ENCODE peak calls at places on chromosome 14, in six cellular contexts. One of them, this sample, is unnamed.

GRCh38 chr14:49897414-49897813 is 4.5 kb downstream of the ARF6 start:
- DNase-seq in SK-N-SH: no peak
- DNase-seq in epithelial cell of esophagus: no peak
- DNase-seq in choroid plexus epithelial cell: no peak
- DNase-seq in type B pancreatic cell: no peak
- DNase-seq in neural crest cell: no peak
- DNase-seq in this sample: no peak

GRCh38 chr14:26381405-26381804 is 216.4 kb downstream of the NOVA1 start:
- DNase-seq in type B pancreatic cell: no peak
- DNase-seq in neural crest cell: no peak
- DNase-seq in choroid plexus epithelial cell: no peak
- DNase-seq in SK-N-SH: no peak
- DNase-seq in epithelial cell of esophagus: no peak
- DNase-seq in this sample: no peak

GRCh38 chr14:56759633-56760032 is 50.6 kb downstream of the OTX2 start:
- DNase-seq in epithelial cell of esophagus: no peak
- DNase-seq in SK-N-SH: no peak
- DNase-seq in choroid plexus epithelial cell: no peak
- DNase-seq in neural crest cell: no peak
- DNase-seq in type B pancreatic cell: no peak
- DNase-seq in this sample: no peak

GRCh38 chr14:77848031-77848430 is 48.1 kb downstream of the ADCK1 start:
- DNase-seq in epithelial cell of esophagus: no peak
- DNase-seq in neural crest cell: no peak
- DNase-seq in SK-N-SH: no peak
- DNase-seq in type B pancreatic cell: no peak
- DNase-seq in choroid plexus epithelial cell: peak
- DNase-seq in this sample: no peak

GRCh38 chr14:102604183-102604582 is 11.7 kb downstream of the RCOR1 start:
- DNase-seq in type B pancreatic cell: no peak
- DNase-seq in epithelial cell of esophagus: no peak
- DNase-seq in SK-N-SH: no peak
- DNase-seq in neural crest cell: no peak
- DNase-seq in choroid plexus epithelial cell: no peak
- DNase-seq in this sample: no peak

GRCh38 chr14:23245282-23245681 is 7.5 kb downstream of the RNF212B start:
- DNase-seq in SK-N-SH: no peak
- DNase-seq in type B pancreatic cell: no peak
- DNase-seq in epithelial cell of esophagus: no peak
- DNase-seq in neural crest cell: no peak
- DNase-seq in choroid plexus epithelial cell: no peak
- DNase-seq in this sample: no peak

GRCh38 chr14:64045091-64045490 is 192.3 kb downstream of the SYNE2 start:
- DNase-seq in neural crest cell: no peak
- DNase-seq in SK-N-SH: no peak
- DNase-seq in choroid plexus epithelial cell: no peak
- DNase-seq in epithelial cell of esophagus: no peak
- DNase-seq in type B pancreatic cell: no peak
- DNase-seq in this sample: no peak

GRCh38 chr14:82122678-82123077 is 589.0 kb upstream of the SEL1L start:
- DNase-seq in neural crest cell: no peak
- DNase-seq in choroid plexus epithelial cell: no peak
- DNase-seq in type B pancreatic cell: no peak
- DNase-seq in SK-N-SH: no peak
- DNase-seq in epithelial cell of esophagus: no peak
- DNase-seq in this sample: no peak

GRCh38 chr14:100827140-100827517 is 1.2 kb downstream of the MEG3 start:
- DNase-seq in neural crest cell: no peak
- DNase-seq in choroid plexus epithelial cell: peak
- DNase-seq in epithelial cell of esophagus: no peak
- DNase-seq in SK-N-SH: no peak
- DNase-seq in type B pancreatic cell: no peak
- DNase-seq in this sample: no peak

GRCh38 chr14:49497725-49498348 is 88.3 kb downstream of the RPS29 start:
- DNase-seq in SK-N-SH: peak
- DNase-seq in epithelial cell of esophagus: peak
- DNase-seq in type B pancreatic cell: no peak
- DNase-seq in choroid plexus epithelial cell: peak
- DNase-seq in neural crest cell: no peak
- DNase-seq in this sample: no peak

GRCh38 chr14:47626151-47627035 is 49.0 kb downstream of the MDGA2 start:
- DNase-seq in choroid plexus epithelial cell: no peak
- DNase-seq in neural crest cell: no peak
- DNase-seq in SK-N-SH: no peak
- DNase-seq in epithelial cell of esophagus: no peak
- DNase-seq in type B pancreatic cell: no peak
- DNase-seq in this sample: no peak

GRCh38 chr14:21093769-21094681 is 4.4 kb downstream of the ZNF219 start:
- DNase-seq in neural crest cell: peak
- DNase-seq in SK-N-SH: peak
- DNase-seq in epithelial cell of esophagus: no peak
- DNase-seq in choroid plexus epithelial cell: no peak
- DNase-seq in type B pancreatic cell: no peak
- DNase-seq in this sample: no peak
- TF ChIP-seq CTCF in neural crest cell: peak
- TF ChIP-seq CTCF in SK-N-SH: no peak
- TF ChIP-seq CTCF in epithelial cell of esophagus: no peak
- TF ChIP-seq CTCF in choroid plexus epithelial cell: peak
- TF ChIP-seq CTCF in type B pancreatic cell: peak
- TF ChIP-seq CTCF in this sample: peak

GRCh38 chr14:74503256-74503972 is 9.8 kb downstream of the ISCA2 start:
- DNase-seq in SK-N-SH: no peak
- DNase-seq in epithelial cell of esophagus: no peak
- DNase-seq in type B pancreatic cell: peak
- DNase-seq in choroid plexus epithelial cell: no peak
- DNase-seq in neural crest cell: no peak
- DNase-seq in this sample: peak

GRCh38 chr14:74501691-74502090 is 8.1 kb downstream of the ISCA2 start:
- DNase-seq in choroid plexus epithelial cell: no peak
- DNase-seq in SK-N-SH: no peak
- DNase-seq in neural crest cell: no peak
- DNase-seq in epithelial cell of esophagus: no peak
- DNase-seq in type B pancreatic cell: no peak
- DNase-seq in this sample: no peak

GRCh38 chr14:74502236-74503019 is 8.9 kb downstream of the ISCA2 start:
- DNase-seq in choroid plexus epithelial cell: peak
- DNase-seq in type B pancreatic cell: no peak
- DNase-seq in neural crest cell: peak
- DNase-seq in SK-N-SH: peak
- DNase-seq in epithelial cell of esophagus: peak
- DNase-seq in this sample: no peak

GRCh38 chr14:74500417-74501134 is 7.0 kb downstream of the ISCA2 start:
- DNase-seq in neural crest cell: no peak
- DNase-seq in choroid plexus epithelial cell: no peak
- DNase-seq in type B pancreatic cell: no peak
- DNase-seq in epithelial cell of esophagus: no peak
- DNase-seq in SK-N-SH: no peak
- DNase-seq in this sample: no peak

GRCh38 chr14:74501135-74501614 is 7.6 kb downstream of the ISCA2 start:
- DNase-seq in choroid plexus epithelial cell: peak
- DNase-seq in SK-N-SH: peak
- DNase-seq in neural crest cell: peak
- DNase-seq in epithelial cell of esophagus: peak
- DNase-seq in type B pancreatic cell: no peak
- DNase-seq in this sample: peak
- TF ChIP-seq CTCF in choroid plexus epithelial cell: peak
- TF ChIP-seq CTCF in SK-N-SH: peak
- TF ChIP-seq CTCF in neural crest cell: peak
- TF ChIP-seq CTCF in epithelial cell of esophagus: peak
- TF ChIP-seq CTCF in type B pancreatic cell: peak
- TF ChIP-seq CTCF in this sample: peak

GRCh38 chr14:99682809-99683618 is 1.1 kb upstream of the CYP46A1 start:
- DNase-seq in SK-N-SH: peak
- DNase-seq in epithelial cell of esophagus: peak
- DNase-seq in choroid plexus epithelial cell: peak
- DNase-seq in type B pancreatic cell: peak
- DNase-seq in neural crest cell: peak
- DNase-seq in this sample: peak
- TF ChIP-seq CTCF in SK-N-SH: peak
- TF ChIP-seq CTCF in epithelial cell of esophagus: peak
- TF ChIP-seq CTCF in choroid plexus epithelial cell: peak
- TF ChIP-seq CTCF in type B pancreatic cell: peak
- TF ChIP-seq CTCF in neural crest cell: peak
- TF ChIP-seq CTCF in this sample: peak

GRCh38 chr14:90274808-90275454 is 18.6 kb downstream of the PSMC1 start:
- DNase-seq in neural crest cell: no peak
- DNase-seq in SK-N-SH: no peak
- DNase-seq in type B pancreatic cell: no peak
- DNase-seq in epithelial cell of esophagus: peak
- DNase-seq in choroid plexus epithelial cell: peak
- DNase-seq in this sample: no peak
- TF ChIP-seq CTCF in neural crest cell: no peak
- TF ChIP-seq CTCF in SK-N-SH: no peak
- TF ChIP-seq CTCF in type B pancreatic cell: no peak
- TF ChIP-seq CTCF in epithelial cell of esophagus: no peak
- TF ChIP-seq CTCF in choroid plexus epithelial cell: no peak
- TF ChIP-seq CTCF in this sample: no peak

GRCh38 chr14:52046376-52046917 is 22.4 kb downstream of the NID2 start:
- DNase-seq in SK-N-SH: no peak
- DNase-seq in neural crest cell: no peak
- DNase-seq in type B pancreatic cell: no peak
- DNase-seq in epithelial cell of esophagus: no peak
- DNase-seq in choroid plexus epithelial cell: peak
- DNase-seq in this sample: no peak

GRCh38 chr14:52044791-52045522 is 23.9 kb downstream of the NID2 start:
- DNase-seq in type B pancreatic cell: no peak
- DNase-seq in SK-N-SH: no peak
- DNase-seq in neural crest cell: no peak
- DNase-seq in choroid plexus epithelial cell: peak
- DNase-seq in epithelial cell of esophagus: peak
- DNase-seq in this sample: no peak

GRCh38 chr14:52040598-52040997 is 28.3 kb downstream of the NID2 start:
- DNase-seq in SK-N-SH: no peak
- DNase-seq in epithelial cell of esophagus: no peak
- DNase-seq in choroid plexus epithelial cell: no peak
- DNase-seq in neural crest cell: no peak
- DNase-seq in type B pancreatic cell: no peak
- DNase-seq in this sample: no peak

GRCh38 chr14:52042371-52043037 is 26.4 kb downstream of the NID2 start:
- DNase-seq in choroid plexus epithelial cell: no peak
- DNase-seq in SK-N-SH: no peak
- DNase-seq in epithelial cell of esophagus: no peak
- DNase-seq in type B pancreatic cell: no peak
- DNase-seq in neural crest cell: no peak
- DNase-seq in this sample: no peak

GRCh38 chr14:52043690-52044089 is 25.2 kb downstream of the NID2 start:
- DNase-seq in SK-N-SH: peak
- DNase-seq in epithelial cell of esophagus: peak
- DNase-seq in type B pancreatic cell: no peak
- DNase-seq in neural crest cell: peak
- DNase-seq in choroid plexus epithelial cell: peak
- DNase-seq in this sample: no peak
- TF ChIP-seq CTCF in SK-N-SH: peak
- TF ChIP-seq CTCF in epithelial cell of esophagus: peak
- TF ChIP-seq CTCF in type B pancreatic cell: peak
- TF ChIP-seq CTCF in neural crest cell: peak
- TF ChIP-seq CTCF in choroid plexus epithelial cell: peak
- TF ChIP-seq CTCF in this sample: peak

GRCh38 chr14:71001742-71002141 is 94.5 kb downstream of the PCNX1 start:
- DNase-seq in type B pancreatic cell: no peak
- DNase-seq in epithelial cell of esophagus: no peak
- DNase-seq in choroid plexus epithelial cell: no peak
- DNase-seq in neural crest cell: no peak
- DNase-seq in SK-N-SH: peak
- DNase-seq in this sample: no peak
- TF ChIP-seq CTCF in type B pancreatic cell: no peak
- TF ChIP-seq CTCF in epithelial cell of esophagus: no peak
- TF ChIP-seq CTCF in choroid plexus epithelial cell: no peak
- TF ChIP-seq CTCF in neural crest cell: no peak
- TF ChIP-seq CTCF in SK-N-SH: no peak
- TF ChIP-seq CTCF in this sample: no peak